ENCODE peak calls at places on chromosomes 1 and 21, in four cellular contexts. Z is body of pancreas, W is esophagus muscularis mucosa, I is endodermal cell. B is an unnamed sample. For H3K4me1, the result is how much of the 10 kb centered on the place peaks cover.

GRCh38 chr1:999797-1000356 is at the start of gene HES4:
- DNase-seq in W (peak), Z (peak), I (peak), B (peak)

GRCh38 chr1:43266881-43267280 is 2.9 kb upstream of the TMEM125 start:
- DNase-seq in I (no peak), W (no peak), Z (no peak), B (no peak)

GRCh38 chr1:66335859-66336640 is 197.9 kb upstream of the SGIP1 start:
- DNase-seq in I (peak), Z (peak), W (peak), B (no peak)

GRCh38 chr1:246470588-246470987 is 36.5 kb downstream of the SMYD3 start:
- DNase-seq in Z (no peak), W (no peak), I (no peak), B (no peak)

GRCh38 chr1:35085421-35085820 is 6.2 kb downstream of the ZMYM1 start:
- DNase-seq in W (no peak), I (no peak), Z (no peak), B (no peak)

GRCh38 chr1:27562021-27562420 is 41.9 kb downstream of the AHDC1 start:
- DNase-seq in Z (no peak), W (no peak), I (no peak), B (no peak)

GRCh38 chr1:17665950-17666720 is 89.0 kb upstream of the ACTL8 start:
- DNase-seq in Z (no peak), W (no peak), I (no peak), B (no peak)

GRCh38 chr1:43438576-43439120 is 15.1 kb downstream of the HYI start:
- DNase-seq in W (no peak), I (peak), Z (no peak), B (no peak)

GRCh38 chr1:62285984-62286481 is 33.2 kb downstream of the KANK4 start:
- DNase-seq in I (peak), W (no peak), Z (peak), B (no peak)

GRCh38 chr1:193275773-193276172 is 89.4 kb upstream of the B3GALT2 start:
- DNase-seq in W (no peak), I (peak), Z (no peak), B (peak)

GRCh38 chr1:59043796-59044195 is 253.1 kb upstream of the FGGY start:
- DNase-seq in I (no peak), Z (peak), W (no peak), B (no peak)

GRCh38 chr1:222654849-222655248 is 37.0 kb downstream of the MIA3 start:
- DNase-seq in Z (no peak), I (no peak), W (no peak), B (no peak)

GRCh38 chr1:205805082-205805711 is 7.8 kb downstream of the SLC41A1 start:
- DNase-seq in Z (no peak), W (no peak), I (no peak), B (no peak)

GRCh38 chr1:50968884-50969610 is 998 bp upstream of the CDKN2C start:
- DNase-seq in Z (peak), W (no peak), I (peak), B (peak)

GRCh38 chr1:31376374-31377134 is 3.7 kb upstream of the FABP3 start:
- DNase-seq in I (peak), Z (no peak), W (no peak), B (peak)

GRCh38 chr21:46219591-46220239 is 8.9 kb downstream of the LSS start:
- DNase-seq in W (no peak), I (peak), Z (peak), B (peak)

GRCh38 chr21:44885615-44886014 is 12.1 kb upstream of the PTTG1IP start:
- DNase-seq in W (no peak), I (no peak), Z (no peak), B (no peak)

GRCh38 chr1:202204065-202204464 is 10.5 kb downstream of the LGR6 start:
- DNase-seq in I (no peak), Z (no peak), W (no peak), B (no peak)

GRCh38 chr21:27515676-27516075 is 548.8 kb upstream of the ADAMTS5 start:
- DNase-seq in W (no peak), Z (no peak), I (no peak), B (no peak)

GRCh38 chr1:206658264-206658980 is 23.1 kb downstream of the DYRK3 start:
- DNase-seq in I (peak), W (no peak), Z (peak), B (peak)

GRCh38 chr1:3035871-3036645 is 14.8 kb downstream of the ACTRT2 start:
- DNase-seq in I (no peak), Z (no peak), W (no peak), B (no peak)

GRCh38 chr21:14273736-14274538 is 58.0 kb downstream of the RBM11 start:
- DNase-seq in I (peak), Z (peak), W (no peak), B (peak)

GRCh38 chr1:31931241-31932225 is 6.6 kb downstream of the PTP4A2 start:
- DNase-seq in I (no peak), Z (no peak), W (no peak), B (no peak)

GRCh38 chr1:2194898-2195673 is 514 bp upstream of the FAAP20 start:
- DNase-seq in Z (peak), I (peak), W (peak), B (peak)

GRCh38 chr1:200281451-200281850 is 128.4 kb downstream of the ZNF281 start:
- DNase-seq in Z (no peak), W (no peak), I (no peak), B (no peak)

GRCh38 chr1:159763686-159764085 is 17.1 kb upstream of the DUSP23 start:
- DNase-seq in W (no peak), Z (no peak), I (no peak), B (no peak)

GRCh38 chr1:94236021-94236491 is 1.3 kb downstream of the ARHGAP29 start:
- DNase-seq in W (no peak), I (peak), Z (no peak), B (no peak)

GRCh38 chr1:50358962-50359361 is 64.3 kb downstream of the DMRTA2 start:
- DNase-seq in I (peak), Z (no peak), W (no peak), B (no peak)

GRCh38 chr1:63928197-63929105 is 154.6 kb downstream of the ROR1 start:
- DNase-seq in Z (peak), I (no peak), W (no peak), B (no peak)

GRCh38 chr1:24427469-24427862 is 11.9 kb downstream of the NIPAL3 start:
- DNase-seq in W (no peak), I (no peak), Z (no peak), B (no peak)

GRCh38 chr1:16999863-17000262 is 11.9 kb downstream of the ATP13A2 start:
- DNase-seq in W (no peak), Z (no peak), I (no peak), B (no peak)

GRCh38 chr1:119771016-119771415 is 2.3 kb upstream of the HMGCS2 start:
- DNase-seq in W (peak), I (peak), Z (peak), B (no peak)

GRCh38 chr1:226678251-226678650 is 60.8 kb downstream of the ITPKB start:
- DNase-seq in I (no peak), W (no peak), Z (no peak), B (no peak)

GRCh38 chr1:226675720-226676357 is 63.2 kb downstream of the ITPKB start:
- DNase-seq in W (no peak), Z (no peak), I (no peak), B (no peak)

GRCh38 chr1:226677121-226678020 is 61.7 kb downstream of the ITPKB start:
- DNase-seq in W (peak), I (no peak), Z (peak), B (no peak)

GRCh38 chr1:226674892-226675719 is 64.0 kb downstream of the ITPKB start:
- DNase-seq in W (no peak), Z (peak), I (no peak), B (no peak)

DNA sequence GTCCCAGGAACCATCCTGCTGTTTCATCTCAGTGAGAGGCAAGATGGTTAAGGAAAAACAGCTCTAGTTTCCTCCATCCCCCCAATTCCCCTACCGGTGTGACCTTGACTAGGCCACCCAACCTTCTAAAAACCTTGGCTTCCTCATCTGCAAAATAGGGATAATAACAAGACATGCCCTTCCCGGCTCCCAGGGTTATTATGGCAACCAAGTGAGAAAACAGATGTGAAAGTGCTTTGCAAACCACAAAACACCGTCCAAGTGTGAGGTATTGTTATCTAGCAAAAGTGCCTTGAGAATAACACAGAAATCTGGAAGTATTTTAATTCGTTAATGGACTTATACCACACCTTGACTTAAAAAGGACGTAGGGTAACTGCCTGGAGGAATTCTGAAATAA is 62.7 kb downstream of the ITPKB start:
- DNase-seq in W (no peak), I (no peak), Z (no peak), B (no peak)
- H3K4me1 ChIP-seq in W (under half), I (under half), Z (under half), B (under half)

GRCh38 chr1:156121441-156121840 is 6.9 kb downstream of the LMNA start:
- DNase-seq in Z (no peak), W (no peak), I (no peak), B (no peak)
- H3K4me3 ChIP-seq in Z (no peak), W (peak), I (no peak), B (no peak)

DNA sequence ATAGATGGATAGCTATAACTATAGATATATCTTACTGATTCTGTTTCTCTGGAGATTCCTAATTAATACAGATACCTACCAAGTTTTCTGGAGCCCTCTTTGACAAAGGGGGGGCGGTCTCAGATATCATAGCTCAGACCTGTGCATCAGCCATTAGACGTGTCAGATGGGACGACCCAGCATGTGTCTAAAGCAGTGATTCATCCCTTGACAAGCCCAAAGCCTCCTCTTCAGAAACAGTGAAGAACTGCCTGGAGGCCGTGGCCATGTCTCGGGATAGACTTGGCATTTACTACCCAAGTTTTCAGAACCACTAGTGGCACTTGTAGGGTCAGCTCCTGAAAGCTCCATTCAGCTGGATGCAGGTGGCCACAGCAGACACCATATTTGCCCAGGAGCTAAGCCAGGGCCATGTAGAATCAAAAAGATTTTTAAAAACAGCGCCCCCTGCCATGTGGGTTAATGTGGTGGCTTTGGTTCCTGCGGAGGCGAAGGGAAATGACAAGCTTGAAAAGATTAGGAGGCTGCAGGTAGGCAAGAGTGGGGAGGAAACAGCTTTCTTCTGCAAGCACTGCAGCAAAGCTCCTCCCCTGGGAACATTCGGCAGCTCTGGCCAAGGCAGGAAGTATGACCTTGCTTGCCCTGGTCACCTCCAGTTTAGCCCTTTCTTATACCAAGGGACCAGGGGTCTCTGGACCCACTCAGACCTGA is 82.2 kb downstream of the FBXO2 start:
- DNase-seq in Z (no peak), I (peak), W (no peak), B (peak)
- TF ChIP-seq CTCF in Z (no peak), I (peak), W (no peak), B (peak)

GRCh38 chr1:117009132-117009531 is 7.6 kb downstream of the CD101 start:
- DNase-seq in Z (no peak), I (no peak), W (no peak), B (no peak)
- H3K4me1 ChIP-seq in Z (under half), I (under half), W (under half), B (under half)